ENCODE peak calls at places on chromosomes 16 and 17, in four cellular contexts. T is KBM-7, M is GM12865, S is AG09319. X is an unnamed sample.

GRCh38 chr17:17320911-17321220 is 17.7 kb downstream of the NT5M start:
- DNase-seq in T (no peak), M (no peak), S (no peak), X (no peak)

GRCh38 chr17:57672205-57672632 is 72.9 kb downstream of the CCDC182 start:
- DNase-seq in T (no peak), M (no peak), S (peak), X (no peak)

GRCh38 chr17:2855063-2855600 is 58.9 kb downstream of the RAP1GAP2 start:
- DNase-seq in T (no peak), M (no peak), S (no peak), X (no peak)

GRCh38 chr16:73232555-73233422 is 184.9 kb upstream of the ZFHX3 start:
- DNase-seq in T (no peak), M (no peak), S (peak), X (no peak)

GRCh38 chr16:23869052-23869451 is 33.3 kb downstream of the PRKCB start:
- DNase-seq in T (peak), M (no peak), S (no peak), X (no peak)

GRCh38 chr16:50154369-50154947 is 1.4 kb downstream of the TENT4B start:
- DNase-seq in T (no peak), M (peak), S (no peak), X (no peak)

GRCh38 chr17:55520402-55520801 is 9.2 kb upstream of the SMIM36 start:
- DNase-seq in T (no peak), M (no peak), S (no peak), X (no peak)

GRCh38 chr17:48690655-48691054 is 31.7 kb downstream of the PRAC1 start:
- DNase-seq in T (no peak), M (no peak), S (no peak), X (no peak)

GRCh38 chr16:66423177-66423576 is 3.9 kb upstream of the BEAN1 start:
- DNase-seq in T (no peak), M (no peak), S (no peak), X (no peak)

GRCh38 chr17:2343421-2343820 is 6.1 kb downstream of the SGSM2 start:
- DNase-seq in T (no peak), M (no peak), S (no peak), X (peak)